ENCODE peak calls at places on chromosomes 4 and X, in seven cellular contexts. G is stomach; O is upper lobe of right lung; N is CD8-positive, alpha-beta T cell; W is cardiac muscle cell; Y is RWPE2; P is endothelial cell of umbilical vein. C is an unnamed sample. For H3K9me3, the result is how much of the 10 kb centered on the place peaks cover.

GRCh38 chr4:172202480-172203076 is 389.4 kb downstream of the GALNTL6 start:
- DNase-seq in G (no peak), Y (no peak), W (peak), P (peak), O (no peak), N (no peak), C (no peak)

GRCh38 chr4:156321203-156321602 is 367.5 kb upstream of the CTSO start:
- DNase-seq in W (peak), Y (no peak), G (no peak), P (no peak), N (no peak), O (no peak), C (no peak)

GRCh38 chr4:104571341-104571740 is 76.6 kb upstream of the CXXC4 start:
- DNase-seq in O (no peak), W (no peak), Y (no peak), N (no peak), G (no peak), P (no peak), C (no peak)

GRCh38 chrX:148991502-148991901 is 491.1 kb downstream of the AFF2 start:
- DNase-seq in O (no peak), P (no peak), G (no peak), W (no peak), N (no peak), Y (no peak), C (no peak)

GRCh38 chr4:182827166-182827565 is 90.0 kb downstream of the DCTD start:
- DNase-seq in N (no peak), P (no peak), G (no peak), Y (peak), W (no peak), O (no peak), C (no peak)

GRCh38 chrX:108426262-108426661 is 12.0 kb downstream of the COL4A6 start:
- DNase-seq in O (no peak), G (no peak), N (no peak), P (no peak), W (no peak), Y (no peak), C (no peak)

GRCh38 chrX:53481816-53482485 is 47.8 kb upstream of the HSD17B10 start:
- DNase-seq in Y (no peak), G (peak), W (peak), P (peak), N (peak), O (peak), C (no peak)

GRCh38 chr4:176226736-176227135 is 31.4 kb upstream of the SPATA4 start:
- DNase-seq in P (no peak), W (no peak), Y (no peak), G (no peak), O (no peak), N (no peak), C (no peak)

GRCh38 chr4:115906428-115906827 is 793.0 kb upstream of the NDST4 start:
- DNase-seq in N (no peak), G (no peak), W (no peak), P (no peak), O (no peak), Y (no peak), C (no peak)

GRCh38 chr4:82905205-82905604 is 4.7 kb downstream of the THAP9 start:
- DNase-seq in G (no peak), N (no peak), W (peak), P (peak), O (no peak), Y (no peak), C (no peak)

GRCh38 chrX:150450519-150451177 is 87.5 kb downstream of the MAMLD1 start:
- DNase-seq in O (no peak), P (no peak), W (no peak), G (no peak), Y (no peak), N (no peak), C (no peak)

GRCh38 chrX:19091596-19091995 is 30.7 kb downstream of the ADGRG2 start:
- DNase-seq in G (no peak), W (no peak), P (no peak), Y (no peak), N (no peak), O (no peak), C (no peak)

GRCh38 chr4:87746001-87746400 is 53.4 kb upstream of the IBSP start:
- DNase-seq in P (no peak), O (no peak), N (no peak), W (no peak), Y (no peak), G (no peak), C (no peak)

GRCh38 chr4:102734591-102735385 is 26.0 kb downstream of the MANBA start:
- DNase-seq in N (no peak), P (no peak), G (peak), Y (no peak), W (no peak), O (no peak), C (no peak)

GRCh38 chrX:109270580-109271484 is 211.1 kb downstream of the GUCY2F start:
- DNase-seq in W (peak), O (peak), N (no peak), P (no peak), G (peak), Y (peak), C (no peak)

GRCh38 chrX:110407910-110408545 is 49.4 kb downstream of the RTL9 start:
- DNase-seq in Y (no peak), N (peak), W (peak), G (no peak), P (peak), O (no peak), C (no peak)

GRCh38 chr4:88573995-88574394 is 18.3 kb upstream of the HERC3 start:
- DNase-seq in G (no peak), N (no peak), O (no peak), Y (no peak), W (peak), P (no peak), C (no peak)

GRCh38 chr4:42302348-42302747 is 94.9 kb upstream of the SHISA3 start:
- DNase-seq in Y (no peak), G (peak), W (peak), P (peak), N (no peak), O (no peak), C (no peak)

GRCh38 chrX:123803331-123803983 is 56.4 kb upstream of the XIAP start:
- DNase-seq in O (no peak), G (no peak), W (peak), P (peak), N (peak), Y (no peak), C (no peak)

GRCh38 chr4:3699678-3700077 is 66.5 kb upstream of the ADRA2C start:
- DNase-seq in W (no peak), P (no peak), N (no peak), Y (peak), O (peak), G (no peak), C (peak)

GRCh38 chr4:163901305-163901704 is 406.8 kb downstream of the TMA16 start:
- DNase-seq in O (no peak), Y (no peak), W (no peak), P (no peak), G (no peak), N (no peak), C (no peak)

GRCh38 chr4:2303686-2304320 is 41.9 kb upstream of the MXD4 start:
- DNase-seq in N (no peak), O (no peak), W (no peak), G (peak), P (no peak), Y (no peak), C (peak)

GRCh38 chrX:71622347-71623104 is 4.2 kb upstream of the CXCR3 start:
- DNase-seq in G (peak), O (peak), P (peak), N (peak), Y (no peak), W (peak), C (peak)

GRCh38 chr4:6024450-6024960 is 6.3 kb upstream of the C4orf50 start:
- DNase-seq in O (no peak), N (no peak), Y (no peak), G (no peak), W (no peak), P (no peak), C (no peak)

GRCh38 chrX:72621163-72621562 is 48.5 kb upstream of the HDAC8 start:
- DNase-seq in O (no peak), W (no peak), N (no peak), P (no peak), G (no peak), Y (no peak), C (no peak)

GRCh38 chr4:173517781-173518371 is 12.2 kb downstream of the HAND2 start:
- DNase-seq in P (no peak), W (peak), Y (no peak), O (no peak), G (no peak), N (no peak), C (peak)

GRCh38 chr4:40763228-40763716 is 13.5 kb downstream of the NSUN7 start:
- DNase-seq in P (no peak), Y (no peak), G (no peak), W (peak), N (no peak), O (no peak), C (peak)

GRCh38 chrX:23660766-23661132 is 6.5 kb upstream of the PRDX4 start:
- DNase-seq in W (no peak), P (no peak), O (no peak), Y (no peak), N (no peak), G (no peak), C (no peak)

DNA sequence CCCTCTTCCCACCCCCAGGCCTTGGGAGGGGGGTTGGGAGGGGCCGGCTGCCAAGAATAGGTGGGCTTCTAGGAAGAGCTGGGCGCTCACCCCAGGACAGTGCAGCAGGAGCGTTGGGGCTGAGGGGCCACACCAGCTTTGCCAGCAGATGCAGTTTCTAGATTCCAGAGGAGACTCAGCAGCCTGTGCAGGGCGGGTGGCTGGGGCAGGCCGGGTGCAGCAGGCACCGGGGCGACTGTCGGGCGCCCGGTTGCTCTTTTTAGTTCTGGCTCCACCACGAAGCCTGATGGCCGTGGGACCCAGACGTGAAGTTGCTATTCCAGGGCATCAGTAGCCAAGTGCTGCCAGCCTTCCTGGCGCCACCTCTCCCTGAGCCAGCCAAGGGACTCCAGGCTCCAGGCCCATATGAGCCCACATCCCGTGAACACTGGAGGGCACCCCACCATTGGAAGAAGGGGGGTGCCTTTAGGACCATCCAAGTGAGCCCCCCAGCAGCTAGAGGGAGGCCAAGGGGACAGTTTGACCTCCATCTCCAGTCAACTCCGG is 5.8 kb downstream of the SSR4 start:
- DNase-seq in G (no peak), P (no peak), N (no peak), W (no peak), O (no peak), Y (no peak), C (no peak)
- H3K9me3 ChIP-seq in G (under half), P (under half), N (under half), W (under half), O (under half), Y (under half), C (under half)

DNA sequence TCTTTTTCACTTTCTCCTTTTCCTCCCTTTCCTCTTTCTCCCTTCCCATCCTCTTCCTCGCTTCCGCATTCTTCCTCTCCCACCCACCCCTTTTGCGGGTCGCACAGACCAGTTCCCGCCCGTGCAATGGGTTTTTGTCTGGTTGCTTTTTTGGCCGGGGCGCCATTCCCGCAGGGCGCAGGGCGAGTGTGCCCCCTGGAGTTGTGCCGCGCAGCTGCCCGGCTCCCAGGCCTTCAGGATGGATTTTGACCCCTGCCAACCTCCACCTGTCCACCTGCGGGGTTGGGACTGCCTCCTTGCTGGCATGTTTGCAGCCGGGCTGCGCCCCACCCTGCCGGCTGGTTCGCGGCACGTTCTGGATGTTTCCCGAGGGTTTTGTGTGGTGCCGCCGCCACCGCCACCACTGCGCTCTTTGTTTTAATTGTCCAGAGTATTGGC is 578 bp upstream of the SEL1L3 start:
- DNase-seq in N (no peak), G (peak), Y (no peak), P (no peak), O (peak), W (peak), C (peak)
- TF ChIP-seq CTCF in N (no peak), G (no peak), Y (peak), P (peak), O (peak), W (peak), C (peak)

DNA sequence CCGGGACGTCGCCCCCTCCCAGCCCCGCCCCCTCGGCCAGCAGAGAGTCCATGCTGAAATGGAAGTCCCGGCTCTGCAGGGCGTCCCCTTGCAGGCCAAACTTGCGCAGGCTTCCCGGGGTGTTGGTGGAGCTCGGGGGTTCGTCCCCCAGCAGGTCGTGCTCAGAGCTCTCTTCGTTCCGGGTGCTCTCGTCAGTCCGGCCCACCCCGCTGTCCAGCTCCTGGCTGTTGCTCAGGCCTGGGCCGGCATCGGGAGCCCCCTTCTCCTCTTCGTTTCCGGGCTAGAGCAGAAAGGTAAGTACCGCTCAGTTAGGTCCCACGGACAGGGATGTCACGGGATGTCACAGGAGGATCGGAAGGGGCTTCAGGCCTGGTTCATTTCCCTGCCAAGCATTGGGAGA is 10.2 kb downstream of the SSR4 start:
- DNase-seq in G (no peak), Y (no peak), O (no peak), W (no peak), N (no peak), P (no peak), C (no peak)
- H3K9me3 ChIP-seq in G (under half), Y (under half), O (under half), W (under half), N (under half), P (under half), C (under half)

DNA sequence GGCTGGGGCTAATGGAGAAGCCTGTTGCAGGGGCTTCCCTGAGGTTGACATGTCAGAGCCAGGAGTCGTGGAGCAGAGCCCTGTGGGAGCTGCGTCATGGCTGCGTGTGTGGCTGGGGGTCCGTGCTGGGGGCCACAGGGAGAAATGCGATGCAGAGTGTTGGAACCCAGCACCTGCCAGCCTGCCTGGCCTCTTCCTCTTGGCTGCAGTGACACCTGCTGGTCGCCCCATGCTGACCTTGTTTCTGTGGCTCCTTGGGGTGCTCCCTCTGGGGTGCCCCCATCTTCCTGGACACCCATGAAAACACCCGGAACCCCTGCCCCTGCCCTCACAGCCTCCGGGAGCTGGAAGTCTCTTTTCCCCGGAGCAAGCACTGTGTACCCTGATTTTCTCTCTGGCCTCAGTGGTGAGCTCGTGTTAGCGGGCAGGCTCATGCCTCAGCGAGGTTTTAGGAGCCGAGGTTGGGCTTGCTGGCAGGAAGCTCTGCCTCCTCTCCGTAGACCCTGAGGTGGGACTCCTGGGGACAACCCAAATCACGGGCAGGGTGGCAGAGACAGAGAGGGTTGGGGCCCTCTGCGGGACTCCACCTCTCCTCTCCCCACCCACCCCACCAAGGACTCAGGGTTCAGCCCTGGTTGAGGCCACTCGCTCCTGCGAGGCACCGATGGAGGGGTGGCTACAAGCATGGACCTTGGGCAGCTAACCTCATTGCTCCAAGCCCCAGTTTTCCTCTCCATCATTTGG is 103.8 kb downstream of the SORCS2 start:
- DNase-seq in Y (no peak), W (peak), G (no peak), O (peak), N (no peak), P (no peak), C (peak)
- TF ChIP-seq CTCF in Y (peak), W (peak), G (peak), O (peak), N (no peak), P (peak), C (no peak)